ENCODE peak calls at places on chromosomes 11 and 22, in eight cellular contexts. One of them, this sample, is unnamed.

GRCh38 chr11:62399172-62399867 is 19.5 kb upstream of the SCGB1A1 start:
- DNase-seq in H7: peak
- DNase-seq in HTR-8/SVneo: no peak
- DNase-seq in foreskin melanocyte: no peak
- DNase-seq in bronchial epithelial cell: no peak
- DNase-seq in KG1: no peak
- DNase-seq in globus pallidus: no peak
- DNase-seq in T47D: no peak
- DNase-seq in this sample: no peak

GRCh38 chr11:104946907-104947306 is 21.5 kb downstream of the CASP4 start:
- DNase-seq in H7: peak
- DNase-seq in HTR-8/SVneo: peak
- DNase-seq in foreskin melanocyte: peak
- DNase-seq in bronchial epithelial cell: peak
- DNase-seq in KG1: peak
- DNase-seq in globus pallidus: no peak
- DNase-seq in T47D: peak
- DNase-seq in this sample: no peak

GRCh38 chr11:123083623-123084029 is 21.7 kb upstream of the HSPA8 start:
- DNase-seq in H7: no peak
- DNase-seq in HTR-8/SVneo: peak
- DNase-seq in foreskin melanocyte: peak
- DNase-seq in bronchial epithelial cell: peak
- DNase-seq in KG1: no peak
- DNase-seq in globus pallidus: peak
- DNase-seq in T47D: peak
- DNase-seq in this sample: peak

GRCh38 chr22:46796566-46797195 is 34.2 kb downstream of the TBC1D22A start:
- DNase-seq in H7: no peak
- DNase-seq in HTR-8/SVneo: no peak
- DNase-seq in foreskin melanocyte: no peak
- DNase-seq in bronchial epithelial cell: no peak
- DNase-seq in KG1: no peak
- DNase-seq in globus pallidus: no peak
- DNase-seq in T47D: no peak
- DNase-seq in this sample: no peak

GRCh38 chr11:36577859-36578258 is 10.1 kb downstream of the RAG1 start:
- DNase-seq in H7: no peak
- DNase-seq in HTR-8/SVneo: no peak
- DNase-seq in foreskin melanocyte: peak
- DNase-seq in bronchial epithelial cell: peak
- DNase-seq in KG1: no peak
- DNase-seq in globus pallidus: no peak
- DNase-seq in T47D: no peak
- DNase-seq in this sample: no peak

GRCh38 chr22:48403521-48403921 is 1424.2 kb downstream of the BRD1 start:
- DNase-seq in H7: no peak
- DNase-seq in HTR-8/SVneo: no peak
- DNase-seq in foreskin melanocyte: no peak
- DNase-seq in bronchial epithelial cell: no peak
- DNase-seq in KG1: no peak
- DNase-seq in globus pallidus: no peak
- DNase-seq in T47D: no peak
- DNase-seq in this sample: no peak

GRCh38 chr11:31375866-31376265 is 6.2 kb downstream of the DNAJC24 start:
- DNase-seq in H7: no peak
- DNase-seq in HTR-8/SVneo: no peak
- DNase-seq in foreskin melanocyte: no peak
- DNase-seq in bronchial epithelial cell: no peak
- DNase-seq in KG1: no peak
- DNase-seq in globus pallidus: no peak
- DNase-seq in T47D: no peak
- DNase-seq in this sample: no peak

GRCh38 chr11:43547411-43547718 is 133.2 kb upstream of the HSD17B12 start:
- DNase-seq in H7: peak
- DNase-seq in HTR-8/SVneo: no peak
- DNase-seq in foreskin melanocyte: no peak
- DNase-seq in bronchial epithelial cell: no peak
- DNase-seq in KG1: no peak
- DNase-seq in globus pallidus: no peak
- DNase-seq in T47D: no peak
- DNase-seq in this sample: no peak

GRCh38 chr11:6319879-6320410 is 356 bp downstream of the CAVIN3 start:
- DNase-seq in H7: peak
- DNase-seq in HTR-8/SVneo: peak
- DNase-seq in foreskin melanocyte: peak
- DNase-seq in bronchial epithelial cell: peak
- DNase-seq in KG1: no peak
- DNase-seq in globus pallidus: no peak
- DNase-seq in T47D: no peak
- DNase-seq in this sample: peak

GRCh38 chr11:125929445-125930075 is 16.3 kb upstream of the VSIG10L2 start:
- DNase-seq in H7: no peak
- DNase-seq in HTR-8/SVneo: no peak
- DNase-seq in foreskin melanocyte: no peak
- DNase-seq in bronchial epithelial cell: no peak
- DNase-seq in KG1: no peak
- DNase-seq in globus pallidus: peak
- DNase-seq in T47D: no peak
- DNase-seq in this sample: no peak

GRCh38 chr11:19910931-19911330 is 198.3 kb downstream of the NAV2 start:
- DNase-seq in H7: no peak
- DNase-seq in HTR-8/SVneo: no peak
- DNase-seq in foreskin melanocyte: no peak
- DNase-seq in bronchial epithelial cell: no peak
- DNase-seq in KG1: no peak
- DNase-seq in globus pallidus: no peak
- DNase-seq in T47D: no peak
- DNase-seq in this sample: no peak

GRCh38 chr22:38694049-38694448 is 6.7 kb downstream of the JOSD1 start:
- DNase-seq in H7: no peak
- DNase-seq in HTR-8/SVneo: no peak
- DNase-seq in foreskin melanocyte: no peak
- DNase-seq in bronchial epithelial cell: no peak
- DNase-seq in KG1: no peak
- DNase-seq in globus pallidus: no peak
- DNase-seq in T47D: no peak
- DNase-seq in this sample: no peak

GRCh38 chr11:70005107-70005818 is 72.9 kb upstream of the ANO1 start:
- DNase-seq in H7: no peak
- DNase-seq in HTR-8/SVneo: peak
- DNase-seq in foreskin melanocyte: no peak
- DNase-seq in bronchial epithelial cell: peak
- DNase-seq in KG1: no peak
- DNase-seq in globus pallidus: no peak
- DNase-seq in T47D: no peak
- DNase-seq in this sample: no peak

GRCh38 chr22:29062286-29062949 is 787 bp upstream of the C22orf31 start:
- DNase-seq in H7: no peak
- DNase-seq in HTR-8/SVneo: no peak
- DNase-seq in foreskin melanocyte: no peak
- DNase-seq in bronchial epithelial cell: no peak
- DNase-seq in KG1: no peak
- DNase-seq in globus pallidus: no peak
- DNase-seq in T47D: no peak
- DNase-seq in this sample: no peak

GRCh38 chr11:27201454-27202302 is 161.1 kb downstream of the BBOX1 start:
- DNase-seq in H7: no peak
- DNase-seq in HTR-8/SVneo: peak
- DNase-seq in foreskin melanocyte: peak
- DNase-seq in bronchial epithelial cell: peak
- DNase-seq in KG1: no peak
- DNase-seq in globus pallidus: no peak
- DNase-seq in T47D: peak
- DNase-seq in this sample: peak

GRCh38 chr22:49274754-49275380 is 552.8 kb downstream of the BRD1 start:
- DNase-seq in H7: no peak
- DNase-seq in HTR-8/SVneo: no peak
- DNase-seq in foreskin melanocyte: no peak
- DNase-seq in bronchial epithelial cell: no peak
- DNase-seq in KG1: no peak
- DNase-seq in globus pallidus: no peak
- DNase-seq in T47D: no peak
- DNase-seq in this sample: no peak

GRCh38 chr22:38871360-38872171 is 450 bp downstream of the CBX6 start:
- DNase-seq in H7: peak
- DNase-seq in HTR-8/SVneo: no peak
- DNase-seq in foreskin melanocyte: no peak
- DNase-seq in bronchial epithelial cell: no peak
- DNase-seq in KG1: peak
- DNase-seq in globus pallidus: no peak
- DNase-seq in T47D: no peak
- DNase-seq in this sample: no peak

GRCh38 chr22:30048711-30049110 is 31.6 kb upstream of the HORMAD2 start:
- DNase-seq in H7: no peak
- DNase-seq in HTR-8/SVneo: no peak
- DNase-seq in foreskin melanocyte: no peak
- DNase-seq in bronchial epithelial cell: no peak
- DNase-seq in KG1: no peak
- DNase-seq in globus pallidus: no peak
- DNase-seq in T47D: no peak
- DNase-seq in this sample: no peak

GRCh38 chr11:69640995-69641581 is at the start of gene CCND1:
- DNase-seq in H7: peak
- DNase-seq in HTR-8/SVneo: peak
- DNase-seq in foreskin melanocyte: peak
- DNase-seq in bronchial epithelial cell: peak
- DNase-seq in KG1: peak
- DNase-seq in globus pallidus: peak
- DNase-seq in T47D: peak
- DNase-seq in this sample: peak

GRCh38 chr11:27910186-27910941 is 197.6 kb downstream of the KIF18A start:
- DNase-seq in H7: no peak
- DNase-seq in HTR-8/SVneo: no peak
- DNase-seq in foreskin melanocyte: no peak
- DNase-seq in bronchial epithelial cell: peak
- DNase-seq in KG1: no peak
- DNase-seq in globus pallidus: no peak
- DNase-seq in T47D: no peak
- DNase-seq in this sample: no peak

GRCh38 chr11:77126861-77127673 is 979 bp upstream of the MYO7A start:
- DNase-seq in H7: peak
- DNase-seq in HTR-8/SVneo: peak
- DNase-seq in foreskin melanocyte: peak
- DNase-seq in bronchial epithelial cell: no peak
- DNase-seq in KG1: peak
- DNase-seq in globus pallidus: peak
- DNase-seq in T47D: no peak
- DNase-seq in this sample: no peak

GRCh38 chr22:42484506-42484905 is 35.1 kb downstream of the RRP7A start:
- DNase-seq in H7: no peak
- DNase-seq in HTR-8/SVneo: no peak
- DNase-seq in foreskin melanocyte: no peak
- DNase-seq in bronchial epithelial cell: no peak
- DNase-seq in KG1: no peak
- DNase-seq in globus pallidus: no peak
- DNase-seq in T47D: no peak
- DNase-seq in this sample: no peak

GRCh38 chr11:62708423-62709261 is 1.2 kb downstream of the GNG3 start:
- DNase-seq in H7: peak
- DNase-seq in HTR-8/SVneo: no peak
- DNase-seq in foreskin melanocyte: no peak
- DNase-seq in bronchial epithelial cell: peak
- DNase-seq in KG1: no peak
- DNase-seq in globus pallidus: no peak
- DNase-seq in T47D: no peak
- DNase-seq in this sample: peak

GRCh38 chr11:92159931-92160330 is 64.7 kb upstream of the FAT3 start:
- DNase-seq in H7: no peak
- DNase-seq in HTR-8/SVneo: no peak
- DNase-seq in foreskin melanocyte: no peak
- DNase-seq in bronchial epithelial cell: no peak
- DNase-seq in KG1: no peak
- DNase-seq in globus pallidus: no peak
- DNase-seq in T47D: no peak
- DNase-seq in this sample: no peak

GRCh38 chr22:36355362-36355761 is 32.4 kb downstream of the MYH9 start:
- DNase-seq in H7: no peak
- DNase-seq in HTR-8/SVneo: no peak
- DNase-seq in foreskin melanocyte: no peak
- DNase-seq in bronchial epithelial cell: no peak
- DNase-seq in KG1: no peak
- DNase-seq in globus pallidus: no peak
- DNase-seq in T47D: no peak
- DNase-seq in this sample: no peak

GRCh38 chr11:17686185-17686980 is 33.0 kb upstream of the MYOD1 start:
- DNase-seq in H7: peak
- DNase-seq in HTR-8/SVneo: no peak
- DNase-seq in foreskin melanocyte: no peak
- DNase-seq in bronchial epithelial cell: no peak
- DNase-seq in KG1: no peak
- DNase-seq in globus pallidus: no peak
- DNase-seq in T47D: peak
- DNase-seq in this sample: no peak

GRCh38 chr22:46077669-46078099 is 72.6 kb upstream of the PPARA start:
- DNase-seq in H7: no peak
- DNase-seq in HTR-8/SVneo: no peak
- DNase-seq in foreskin melanocyte: no peak
- DNase-seq in bronchial epithelial cell: no peak
- DNase-seq in KG1: no peak
- DNase-seq in globus pallidus: no peak
- DNase-seq in T47D: no peak
- DNase-seq in this sample: no peak

GRCh38 chr11:794766-795637 is 3.1 kb downstream of the SLC25A22 start:
- DNase-seq in H7: no peak
- DNase-seq in HTR-8/SVneo: no peak
- DNase-seq in foreskin melanocyte: no peak
- DNase-seq in bronchial epithelial cell: no peak
- DNase-seq in KG1: no peak
- DNase-seq in globus pallidus: no peak
- DNase-seq in T47D: no peak
- DNase-seq in this sample: no peak

GRCh38 chr11:78731008-78731407 is 156.3 kb upstream of the NARS2 start:
- DNase-seq in H7: no peak
- DNase-seq in HTR-8/SVneo: no peak
- DNase-seq in foreskin melanocyte: no peak
- DNase-seq in bronchial epithelial cell: peak
- DNase-seq in KG1: no peak
- DNase-seq in globus pallidus: no peak
- DNase-seq in T47D: no peak
- DNase-seq in this sample: no peak